ENCODE peak calls at places on chromosomes 7 and 10, in five cellular contexts. C is hypothalamus; W is effector CD4-positive, alpha-beta T cell; H is heart left ventricle; R is nucleus accumbens. U is an unnamed sample.

GRCh38 chr7:2787251-2787968 is 56.7 kb downstream of the GNA12 start:
- DNase-seq in W (no peak), H (no peak), C (no peak), R (no peak), U (no peak)

GRCh38 chr10:99531696-99532050 is 1.1 kb upstream of the NKX2-3 start:
- DNase-seq in H (no peak), R (no peak), W (no peak), C (no peak), U (no peak)

GRCh38 chr10:118871244-118871865 is 116.6 kb upstream of the CACUL1 start:
- DNase-seq in W (no peak), C (no peak), R (no peak), H (no peak), U (no peak)

GRCh38 chr10:79282388-79282787 is 64.9 kb upstream of the PPIF start:
- DNase-seq in W (no peak), R (no peak), C (no peak), H (no peak), U (no peak)

GRCh38 chr7:27201231-27202017 is 1.5 kb upstream of the HOXA13 start:
- DNase-seq in C (no peak), R (no peak), W (no peak), H (no peak), U (no peak)

GRCh38 chr10:127920319-127921074 is 13.6 kb downstream of the PTPRE start:
- DNase-seq in W (no peak), H (peak; percentile 36), C (no peak), R (no peak), U (no peak)

GRCh38 chr10:102796407-102797176 is 40.6 kb downstream of the CYP17A1 start:
- DNase-seq in H (peak; percentile 90), C (peak; percentile 67), W (peak; percentile 5), R (peak; percentile 75), U (no peak)

GRCh38 chr10:99661370-99661749 is 2.1 kb downstream of the ENTPD7 start:
- DNase-seq in W (no peak), R (no peak), H (no peak), C (no peak), U (no peak)

GRCh38 chr7:21923663-21924062 is 22.0 kb downstream of the CDCA7L start:
- DNase-seq in C (no peak), H (no peak), R (no peak), W (no peak), U (no peak)

GRCh38 chr10:124703778-124704427 is 40.3 kb downstream of the FAM53B start:
- DNase-seq in R (peak; percentile 80), W (no peak), C (peak; percentile 63), H (peak; percentile 91), U (peak; percentile 28)

GRCh38 chr10:77195101-77195500 is 442.5 kb downstream of the KCNMA1 start:
- DNase-seq in H (no peak), R (no peak), W (no peak), C (no peak), U (no peak)

GRCh38 chr7:85833071-85833470 is 646.2 kb upstream of the SEMA3D start:
- DNase-seq in W (no peak), H (no peak), C (no peak), R (no peak), U (no peak)

GRCh38 chr10:9302142-9302746 is 1247.8 kb downstream of the GATA3 start:
- DNase-seq in R (no peak), C (no peak), H (no peak), W (peak; percentile 11), U (no peak)

GRCh38 chr7:100446040-100446439 is 9.7 kb upstream of the PPP1R35 start:
- DNase-seq in C (no peak), R (no peak), H (no peak), W (no peak), U (no peak)

GRCh38 chr10:5929442-5929841 is 39.4 kb downstream of the FBH1 start:
- DNase-seq in C (no peak), W (no peak), R (no peak), H (no peak), U (no peak)

GRCh38 chr7:2309889-2310331 is 4.3 kb downstream of the SNX8 start:
- DNase-seq in R (no peak), H (no peak), C (no peak), W (no peak), U (no peak)